ENCODE peak calls at places on chromosomes 16 and 17, in four cellular contexts. V is ovary, H is body of pancreas, X is esophagus squamous epithelium. Z is an unnamed sample. For H3K9me3, the result is how much of the 10 kb centered on the place peaks cover.

GRCh38 chr17:4721203-4722135 is 9.8 kb upstream of the MED11 start:
- DNase-seq in H (peak), X (no peak), V (no peak), Z (no peak)

GRCh38 chr16:74936902-74937560 is 47.9 kb downstream of the WDR59 start:
- DNase-seq in X (no peak), H (no peak), V (no peak), Z (peak)

GRCh38 chr17:57823469-57824401 is 26.1 kb downstream of the MRPS23 start:
- DNase-seq in X (no peak), V (no peak), H (no peak), Z (no peak)

GRCh38 chr17:68734911-68735310 is 133.7 kb upstream of the FAM20A start:
- DNase-seq in H (no peak), V (no peak), X (no peak), Z (no peak)

GRCh38 chr16:24075929-24076716 is 180.0 kb upstream of the CACNG3 start:
- DNase-seq in V (no peak), X (no peak), H (no peak), Z (no peak)

GRCh38 chr16:82899731-82900454 is 273.1 kb downstream of the CDH13 start:
- DNase-seq in H (no peak), V (no peak), X (no peak), Z (no peak)

GRCh38 chr16:11793840-11794239 is 3.2 kb downstream of the ZC3H7A start:
- DNase-seq in X (no peak), V (no peak), H (no peak), Z (no peak)

GRCh38 chr16:77881355-77882003 is 93.1 kb downstream of the VAT1L start:
- DNase-seq in V (no peak), X (no peak), H (no peak), Z (no peak)

GRCh38 chr16:81478294-81478693 is 33.7 kb downstream of the CMIP start:
- DNase-seq in X (no peak), H (no peak), V (no peak), Z (no peak)

GRCh38 chr17:7019406-7019805 is 3.4 kb upstream of the BCL6B start:
- DNase-seq in X (no peak), H (no peak), V (peak), Z (no peak)

GRCh38 chr17:42655528-42655927 is 3.6 kb upstream of the TUBG2 start:
- DNase-seq in H (no peak), V (no peak), X (no peak), Z (no peak)

GRCh38 chr17:45052052-45052772 is 780 bp upstream of the DCAKD start:
- DNase-seq in V (peak), X (no peak), H (peak), Z (no peak)

DNA sequence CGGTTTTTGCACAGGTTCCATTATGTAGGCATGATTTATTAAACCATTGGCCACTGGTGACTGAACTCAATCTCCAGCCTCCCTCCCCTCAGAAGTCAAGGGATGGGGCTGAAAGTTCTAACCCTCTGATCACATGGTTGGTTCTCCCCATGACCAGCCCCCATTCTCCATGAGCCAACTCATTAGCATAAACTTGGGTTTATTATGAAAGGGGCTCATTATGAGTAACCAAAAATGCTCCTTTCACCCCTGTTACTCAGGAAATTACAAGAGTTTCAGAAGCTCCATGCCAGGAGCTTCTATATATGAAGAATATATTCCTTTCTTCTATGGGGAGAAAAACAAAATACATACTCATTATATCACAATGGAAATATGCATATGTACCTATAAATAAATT is 555.3 kb downstream of the HS3ST4 start:
- DNase-seq in H (no peak), V (no peak), X (no peak), Z (no peak)
- H3K9me3 ChIP-seq in H (under half), V (under half), X (under half), Z (under half)

GRCh38 chr17:49966767-49967166 is 2.2 kb upstream of the DLX4 start:
- DNase-seq in X (no peak), V (no peak), H (no peak), Z (no peak)

GRCh38 chr17:49967205-49967604 is 1.8 kb upstream of the DLX4 start:
- DNase-seq in H (no peak), V (no peak), X (no peak), Z (no peak)

GRCh38 chr17:49968380-49969133 is 433 bp upstream of the DLX4 start:
- DNase-seq in H (peak), V (peak), X (no peak), Z (no peak)

GRCh38 chr17:49969134-49969759 is at the start of gene DLX4:
- DNase-seq in X (no peak), V (no peak), H (no peak), Z (no peak)

DNA sequence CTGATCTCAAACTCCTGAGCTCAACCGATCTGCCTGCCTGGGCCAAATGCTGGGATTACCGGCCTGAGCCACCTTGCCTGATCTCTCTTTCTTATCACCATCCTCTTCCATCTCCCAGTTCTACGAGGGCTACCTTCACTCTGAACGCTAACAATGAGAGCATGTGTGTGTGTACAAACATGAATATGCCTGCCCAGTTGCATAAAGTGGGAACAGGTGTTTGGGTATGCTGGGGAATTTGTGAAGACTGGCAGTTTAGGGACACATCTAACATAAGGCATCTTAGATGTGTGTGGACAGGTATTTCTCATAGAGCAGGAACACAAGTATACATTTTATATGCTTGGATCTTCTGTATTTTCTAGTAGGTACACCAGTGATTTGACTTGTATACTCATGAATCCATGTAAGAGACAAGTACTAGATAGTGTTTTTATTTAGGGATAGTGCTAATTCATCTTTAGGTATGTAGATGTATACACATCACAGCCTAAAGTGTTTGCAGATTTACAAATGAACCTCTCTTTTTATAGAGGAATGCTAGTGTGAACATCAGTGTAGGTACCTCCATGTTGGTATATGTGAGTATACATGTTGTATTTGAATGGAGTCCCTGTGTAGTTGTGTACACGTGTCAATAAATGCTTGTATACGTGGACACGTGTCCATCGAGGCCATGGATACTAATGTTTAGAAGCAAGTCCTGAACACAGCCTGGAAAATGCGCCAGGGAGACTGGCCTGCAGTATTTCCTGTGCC is 1.2 kb upstream of the DLX4 start:
- DNase-seq in X (no peak), H (no peak), V (no peak), Z (no peak)
- H3K4me3 ChIP-seq in X (peak), H (no peak), V (no peak), Z (peak)

GRCh38 chr17:33964344-33964979 is 290.6 kb upstream of the CCL2 start:
- DNase-seq in X (no peak), V (no peak), H (peak), Z (no peak)
- H3K9me3 ChIP-seq in X (under half), V (under half), H (under half), Z (under half)

DNA sequence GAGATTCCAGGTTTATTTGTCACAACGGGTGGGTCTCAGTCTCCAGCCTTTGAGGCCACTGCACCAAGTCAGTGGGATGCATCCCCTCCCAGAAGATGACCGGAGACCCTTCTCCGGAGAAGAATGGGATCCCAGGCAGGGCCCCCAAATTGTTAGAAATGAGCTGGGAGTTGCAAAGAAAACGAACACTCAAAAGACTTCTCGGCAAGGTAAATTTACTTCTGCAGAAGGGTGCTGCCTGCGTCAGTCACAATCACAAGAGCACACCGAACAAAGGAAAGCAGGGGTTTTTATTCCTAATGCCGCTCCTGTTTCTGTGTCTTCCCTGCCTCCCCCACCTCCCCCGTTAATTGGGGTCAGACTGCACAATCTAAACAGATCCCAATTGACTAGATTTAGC is 61.4 kb downstream of the ATF7IP2 start:
- DNase-seq in V (no peak), H (no peak), X (no peak), Z (no peak)
- H3K4me3 ChIP-seq in V (no peak), H (no peak), X (no peak), Z (no peak)

DNA sequence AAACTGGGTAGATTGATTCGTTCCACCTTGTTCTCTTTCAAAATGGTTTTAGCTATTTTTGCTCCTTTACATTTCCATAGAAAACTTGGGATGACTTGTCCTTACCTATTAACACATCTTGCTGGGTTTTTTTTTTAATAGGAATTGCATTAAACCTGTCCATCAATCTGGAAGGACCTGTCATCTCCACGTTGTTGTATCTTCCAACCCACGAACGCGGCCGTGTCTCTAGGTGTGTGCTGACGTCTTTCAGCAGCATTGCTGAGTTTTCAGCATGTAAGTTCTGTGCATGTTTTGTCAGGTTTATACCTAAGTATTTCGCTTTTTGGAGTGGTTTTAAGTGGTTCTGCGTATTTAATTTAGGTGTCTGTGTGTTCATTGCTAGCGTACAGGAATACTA is 60.4 kb upstream of the GNG13 start:
- DNase-seq in V (no peak), H (no peak), X (no peak), Z (no peak)
- H3K9me3 ChIP-seq in V (under half), H (under half), X (under half), Z (under half)

DNA sequence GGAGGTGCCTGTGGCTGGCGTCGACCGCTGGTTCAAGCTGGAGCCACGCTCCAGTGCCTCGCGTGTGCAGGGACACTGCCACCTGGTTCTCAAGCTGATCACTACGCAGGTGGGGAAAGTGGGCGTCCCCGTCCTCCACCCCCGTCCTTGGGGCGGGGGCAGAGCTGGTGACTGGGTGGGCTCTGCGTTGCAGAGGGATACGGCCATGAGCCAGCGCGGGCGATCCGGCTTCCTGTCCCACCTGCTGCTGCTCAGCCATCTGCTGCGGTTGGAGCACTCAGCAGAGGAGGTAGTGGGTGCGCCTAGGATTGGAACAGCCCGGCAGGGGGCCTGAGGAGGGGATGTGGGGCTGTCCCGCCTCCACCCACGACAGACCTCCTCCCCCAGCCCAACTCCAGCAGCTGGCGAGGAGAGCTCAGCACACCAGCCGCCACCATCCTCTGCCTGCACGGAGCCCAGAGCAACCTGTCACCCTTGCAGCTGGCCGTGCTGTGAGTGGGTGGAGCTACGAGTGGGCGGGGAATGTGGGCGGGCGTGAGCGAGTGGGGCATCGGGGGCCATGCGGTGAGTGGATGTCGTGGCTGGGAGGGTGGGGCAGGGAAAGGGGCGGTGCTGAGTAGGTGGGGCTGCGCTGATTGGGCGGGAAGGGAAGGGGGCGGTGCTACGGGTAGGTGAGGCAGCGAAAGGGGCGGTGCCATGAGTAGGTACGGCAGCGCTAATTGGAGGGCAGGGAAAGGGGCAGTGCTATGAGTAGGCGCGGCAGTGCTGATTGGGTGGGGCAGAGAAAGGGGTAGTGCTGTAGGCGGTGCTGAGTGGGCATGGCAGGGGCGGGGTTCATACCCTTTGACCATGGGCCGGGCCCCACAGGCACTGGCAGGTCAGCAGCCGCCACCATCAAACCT is 8.9 kb downstream of the TSR3 start:
- DNase-seq in X (peak), H (peak), V (peak), Z (peak)
- H3K4me3 ChIP-seq in X (peak), H (no peak), V (no peak), Z (peak)

GRCh38 chr16:51815527-51815926 is 664.5 kb upstream of the SALL1 start:
- DNase-seq in X (no peak), V (no peak), H (no peak), Z (no peak)
- H3K9me3 ChIP-seq in X (under half), V (under half), H (under half), Z (under half)

Z was measured in AG04450.